ENCODE peak calls at places on chromosomes 12 and 14, in seven cellular contexts. Y is transverse colon, U is stomach, C is SK-N-SH, W is upper lobe of left lung, F is K562, B is sigmoid colon. E is an unnamed sample.

GRCh38 chr14:20434701-20435453 is 1.1 kb downstream of the KLHL33 start:
- DNase-seq in Y (peak), U (no peak), C (no peak), W (peak), F (no peak), B (peak), E (no peak)

GRCh38 chr12:21476949-21477348 is 24.5 kb downstream of the RECQL start:
- DNase-seq in Y (no peak), U (no peak), C (no peak), W (no peak), F (no peak), B (no peak), E (no peak)

GRCh38 chr14:99910337-99911268 is 117.4 kb downstream of the EML1 start:
- DNase-seq in Y (no peak), U (no peak), C (no peak), W (no peak), F (no peak), B (no peak), E (no peak)

GRCh38 chr12:6819069-6820030 is 2.3 kb upstream of the GPR162 start:
- DNase-seq in Y (no peak), U (no peak), C (no peak), W (no peak), F (no peak), B (no peak), E (no peak)

GRCh38 chr12:54357802-54358619 is 6.3 kb downstream of the GPR84 start:
- DNase-seq in Y (peak), U (no peak), C (no peak), W (no peak), F (peak), B (no peak), E (no peak)

GRCh38 chr14:78075033-78075432 is 95.1 kb upstream of the NRXN3 start:
- DNase-seq in Y (no peak), U (no peak), C (no peak), W (no peak), F (no peak), B (no peak), E (no peak)

GRCh38 chr12:75816892-75817291 is 214.7 kb downstream of the PHLDA1 start:
- DNase-seq in Y (no peak), U (no peak), C (no peak), W (no peak), F (no peak), B (no peak), E (no peak)

GRCh38 chr12:19154696-19155095 is 25.2 kb downstream of the PLEKHA5 start:
- DNase-seq in Y (no peak), U (no peak), C (peak), W (no peak), F (no peak), B (no peak), E (no peak)

GRCh38 chr14:104091927-104092771 is 6.6 kb downstream of the ASPG start:
- DNase-seq in Y (peak), U (no peak), C (peak), W (peak), F (no peak), B (no peak), E (no peak)

GRCh38 chr12:54257332-54257731 is 22.6 kb downstream of the CBX5 start:
- DNase-seq in Y (no peak), U (no peak), C (no peak), W (no peak), F (no peak), B (no peak), E (no peak)

GRCh38 chr14:95265106-95266094 is 54.3 kb downstream of the CLMN start:
- DNase-seq in Y (peak), U (peak), C (no peak), W (no peak), F (no peak), B (no peak), E (no peak)

GRCh38 chr12:100823988-100824387 is 29.4 kb downstream of the ANO4 start:
- DNase-seq in Y (no peak), U (no peak), C (no peak), W (no peak), F (no peak), B (no peak), E (no peak)

GRCh38 chr14:105093426-105094192 is 28.4 kb upstream of the GPR132 start:
- DNase-seq in Y (peak), U (peak), C (peak), W (peak), F (peak), B (peak), E (peak)

GRCh38 chr12:60271816-60272215 is 676.0 kb downstream of the SLC16A7 start:
- DNase-seq in Y (no peak), U (no peak), C (no peak), W (no peak), F (no peak), B (no peak), E (no peak)

GRCh38 chr14:102671410-102671809 is 79.0 kb downstream of the RCOR1 start:
- DNase-seq in Y (no peak), U (no peak), C (no peak), W (no peak), F (no peak), B (no peak), E (no peak)

GRCh38 chr14:106141242-106142220 is 615.1 kb downstream of the TMEM121 start:
- DNase-seq in Y (no peak), U (no peak), C (peak), W (no peak), F (peak), B (no peak), E (no peak)

GRCh38 chr14:50085570-50086315 is 30.6 kb downstream of the VCPKMT start:
- DNase-seq in Y (no peak), U (no peak), C (no peak), W (no peak), F (no peak), B (no peak), E (no peak)

GRCh38 chr12:104519190-104519857 is 62.6 kb downstream of the CHST11 start:
- DNase-seq in Y (no peak), U (no peak), C (no peak), W (no peak), F (no peak), B (no peak), E (no peak)

GRCh38 chr14:70188608-70189540 is at the start of gene SLC8A3:
- DNase-seq in Y (no peak), U (peak), C (peak), W (peak), F (no peak), B (no peak), E (no peak)

GRCh38 chr14:32939254-32940065 is 781 bp downstream of the NPAS3 start:
- DNase-seq in Y (peak), U (peak), C (peak), W (peak), F (no peak), B (peak), E (peak)

GRCh38 chr12:124904306-124905098 is 9.9 kb downstream of the UBC start:
- DNase-seq in Y (peak), U (peak), C (peak), W (no peak), F (peak), B (peak), E (peak)

GRCh38 chr14:59739794-59740193 is 130.8 kb downstream of the RTN1 start:
- DNase-seq in Y (no peak), U (no peak), C (no peak), W (no peak), F (no peak), B (no peak), E (no peak)

GRCh38 chr12:10392394-10392930 is 2.6 kb upstream of the KLRK1 start:
- DNase-seq in Y (peak), U (peak), C (no peak), W (no peak), F (peak), B (peak), E (peak)

GRCh38 chr14:85332401-85332800 is 197.5 kb upstream of the FLRT2 start:
- DNase-seq in Y (no peak), U (no peak), C (no peak), W (no peak), F (no peak), B (no peak), E (no peak)

GRCh38 chr12:9365296-9365695 is 157.1 kb upstream of the PZP start:
- DNase-seq in Y (no peak), U (no peak), C (no peak), W (no peak), F (no peak), B (no peak), E (no peak)

GRCh38 chr14:69931960-69932359 is 52.7 kb downstream of the SMOC1 start:
- DNase-seq in Y (no peak), U (no peak), C (no peak), W (no peak), F (no peak), B (no peak), E (no peak)

GRCh38 chr12:88399811-88400210 is 180.5 kb downstream of the KITLG start:
- DNase-seq in Y (no peak), U (no peak), C (no peak), W (no peak), F (no peak), B (no peak), E (no peak)

GRCh38 chr12:12823308-12823707 is 10.2 kb downstream of the DDX47 start:
- DNase-seq in Y (no peak), U (no peak), C (no peak), W (no peak), F (no peak), B (no peak), E (no peak)

GRCh38 chr12:67647547-67648305 is 819 bp upstream of the DYRK2 start:
- DNase-seq in Y (peak), U (peak), C (peak), W (peak), F (peak), B (peak), E (peak)

GRCh38 chr12:25994252-25994651 is 35.8 kb downstream of the RASSF8 start:
- DNase-seq in Y (no peak), U (no peak), C (no peak), W (no peak), F (no peak), B (no peak), E (no peak)

GRCh38 chr12:34401659-34402227 is 379.4 kb downstream of the ALG10 start:
- DNase-seq in Y (no peak), U (peak), C (peak), W (peak), F (peak), B (peak), E (peak)

GRCh38 chr12:29743801-29744200 is 39.9 kb downstream of the TMTC1 start:
- DNase-seq in Y (no peak), U (no peak), C (no peak), W (no peak), F (no peak), B (no peak), E (no peak)

GRCh38 chr14:76977793-76978730 is 50.4 kb downstream of the IRF2BPL start:
- DNase-seq in Y (peak), U (peak), C (peak), W (no peak), F (peak), B (peak), E (no peak)

GRCh38 chr14:105292810-105293711 is 7.7 kb downstream of the BRF1 start:
- DNase-seq in Y (no peak), U (no peak), C (peak), W (peak), F (no peak), B (no peak), E (no peak)

GRCh38 chr14:39467889-39468524 is 35.8 kb upstream of the FBXO33 start:
- DNase-seq in Y (no peak), U (no peak), C (no peak), W (no peak), F (no peak), B (no peak), E (no peak)

GRCh38 chr12:100375023-100375737 is 18.3 kb downstream of the SLC17A8 start:
- DNase-seq in Y (peak), U (peak), C (no peak), W (no peak), F (no peak), B (peak), E (no peak)

GRCh38 chr12:54409267-54409666 is 9.8 kb downstream of the ITGA5 start:
- DNase-seq in Y (no peak), U (no peak), C (no peak), W (no peak), F (no peak), B (peak), E (no peak)

DNA sequence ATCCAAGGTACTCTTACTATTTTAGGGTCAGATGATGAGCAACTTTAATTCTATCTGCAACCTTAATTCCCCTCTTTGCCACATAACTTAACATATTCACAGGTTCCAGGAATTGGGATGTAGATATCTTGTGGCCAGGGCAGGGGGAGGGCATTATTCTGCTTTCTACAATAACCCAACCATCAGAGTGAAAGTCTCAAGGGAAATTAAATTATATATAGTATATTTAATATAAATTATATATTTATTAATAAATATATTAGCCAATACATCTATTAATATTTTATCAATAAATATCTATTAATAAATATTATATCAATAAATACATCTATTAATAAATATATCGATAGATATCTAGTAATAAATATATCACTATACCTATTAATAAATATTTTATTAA is 11.7 kb upstream of the RAB21 start:
- DNase-seq in Y (no peak), U (no peak), C (no peak), W (no peak), F (no peak), B (no peak), E (no peak)
- TF ChIP-seq CTCF in Y (no peak), U (no peak), C (no peak), W (no peak), F (no peak), B (no peak), E (no peak)

GRCh38 chr12:121793836-121794531 is 496 bp upstream of the RHOF start:
- DNase-seq in Y (peak), U (peak), C (peak), W (peak), F (peak), B (peak), E (peak)
- TF ChIP-seq POLR2AphosphoS5 in Y (peak), U (peak), C (peak), W (peak), F (peak), B (peak), E (peak)

GRCh38 chr14:57530571-57530970 is 36.9 kb upstream of the CCDC198 start:
- DNase-seq in Y (no peak), U (no peak), C (no peak), W (no peak), F (no peak), B (no peak), E (no peak)

GRCh38 chr14:57526942-57527341 is 33.3 kb upstream of the CCDC198 start:
- DNase-seq in Y (no peak), U (no peak), C (no peak), W (no peak), F (no peak), B (no peak), E (no peak)
- TF ChIP-seq CTCF in Y (no peak), U (no peak), C (no peak), W (no peak), F (no peak), B (no peak), E (no peak)

DNA sequence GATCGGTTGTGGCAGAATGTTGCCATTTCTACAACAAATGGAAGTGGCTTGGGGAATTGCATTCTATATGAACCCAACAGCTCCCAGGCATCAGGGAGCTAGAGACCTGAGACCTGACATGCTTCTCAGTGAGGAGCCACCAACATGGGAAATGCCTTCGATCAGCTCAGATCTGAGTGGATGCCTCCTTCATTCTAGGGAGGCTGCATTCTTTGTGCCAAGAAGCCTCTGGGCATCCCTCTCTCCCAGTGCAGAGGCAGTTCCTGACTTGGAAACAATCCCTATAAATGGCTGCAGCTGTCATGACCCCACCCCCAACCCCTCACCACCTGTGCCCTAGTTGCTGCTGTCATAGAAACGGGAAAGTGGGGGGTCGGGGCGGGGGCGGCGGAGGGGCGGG is 196.3 kb downstream of the PPM1H start:
- DNase-seq in Y (no peak), U (no peak), C (no peak), W (no peak), F (no peak), B (no peak), E (no peak)
- TF ChIP-seq POLR2AphosphoS5 in Y (no peak), U (no peak), C (no peak), W (no peak), F (no peak), B (no peak), E (no peak)

DNA sequence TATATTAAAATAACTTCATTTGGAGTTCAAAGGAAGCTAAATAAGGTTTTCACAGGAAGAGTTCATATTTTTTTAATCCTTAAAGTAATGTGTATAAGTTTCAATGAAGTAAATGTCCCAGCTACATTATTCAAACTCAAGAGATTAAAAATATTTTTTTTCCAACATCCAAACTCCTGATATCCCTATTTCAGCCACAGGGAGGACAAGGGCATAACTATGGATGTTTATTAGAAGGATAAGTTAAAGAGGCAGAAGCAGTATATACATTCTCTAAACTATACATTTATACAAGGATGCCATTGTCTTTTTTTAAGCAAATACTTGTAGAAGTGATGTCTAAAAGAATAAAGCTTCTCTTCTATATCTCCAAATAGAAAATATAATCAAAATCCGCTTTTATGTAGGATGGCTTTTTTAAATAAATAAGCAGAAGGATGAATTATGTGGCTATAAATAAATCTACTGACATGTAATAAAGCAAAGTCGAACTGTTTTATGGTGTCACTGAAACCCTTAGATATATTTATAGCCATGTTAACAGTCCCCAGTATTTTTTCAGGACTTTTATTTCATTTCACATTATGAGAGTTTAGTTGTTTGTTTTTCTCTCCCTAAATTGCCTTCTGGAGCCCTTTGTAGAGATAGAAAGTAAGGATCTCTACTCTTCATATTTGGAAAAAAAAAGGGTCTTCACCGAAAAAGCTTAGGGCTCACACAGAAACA is 936.5 kb downstream of the DIO2 start:
- DNase-seq in Y (no peak), U (no peak), C (no peak), W (no peak), F (no peak), B (no peak), E (no peak)
- TF ChIP-seq CTCF in Y (no peak), U (no peak), C (peak), W (no peak), F (no peak), B (peak), E (no peak)

GRCh38 chr14:74841230-74842207 is 34.4 kb downstream of the PROX2 start:
- DNase-seq in Y (no peak), U (no peak), C (no peak), W (no peak), F (no peak), B (no peak), E (no peak)
- TF ChIP-seq POLR2AphosphoS5 in Y (no peak), U (no peak), C (no peak), W (no peak), F (no peak), B (no peak), E (no peak)

GRCh38 chr12:116736962-116737773 is 701 bp downstream of the SPRING1 start:
- DNase-seq in Y (peak), U (peak), C (peak), W (peak), F (peak), B (no peak), E (no peak)

GRCh38 chr12:116739381-116739887 is 1.3 kb downstream of the RNFT2 start:
- DNase-seq in Y (no peak), U (no peak), C (no peak), W (no peak), F (no peak), B (no peak), E (no peak)

GRCh38 chr12:116735951-116736599 is 1.8 kb downstream of the SPRING1 start:
- DNase-seq in Y (peak), U (peak), C (no peak), W (no peak), F (no peak), B (no peak), E (no peak)

GRCh38 chr12:116735084-116735483 is 2.8 kb downstream of the SPRING1 start:
- DNase-seq in Y (no peak), U (no peak), C (no peak), W (no peak), F (no peak), B (no peak), E (no peak)

GRCh38 chr12:116737774-116738657 is at the start of the genes RNFT2 and SPRING1:
- DNase-seq in Y (peak), U (peak), C (peak), W (peak), F (peak), B (peak), E (peak)
- TF ChIP-seq CTCF in Y (peak), U (no peak), C (peak), W (peak), F (no peak), B (no peak), E (no peak)

GRCh38 chr12:115943630-115944391 is 333.7 kb downstream of the MED13L start:
- DNase-seq in Y (no peak), U (no peak), C (no peak), W (no peak), F (no peak), B (no peak), E (no peak)
- TF ChIP-seq POLR2AphosphoS5 in Y (no peak), U (no peak), C (no peak), W (peak), F (no peak), B (no peak), E (peak)

DNA sequence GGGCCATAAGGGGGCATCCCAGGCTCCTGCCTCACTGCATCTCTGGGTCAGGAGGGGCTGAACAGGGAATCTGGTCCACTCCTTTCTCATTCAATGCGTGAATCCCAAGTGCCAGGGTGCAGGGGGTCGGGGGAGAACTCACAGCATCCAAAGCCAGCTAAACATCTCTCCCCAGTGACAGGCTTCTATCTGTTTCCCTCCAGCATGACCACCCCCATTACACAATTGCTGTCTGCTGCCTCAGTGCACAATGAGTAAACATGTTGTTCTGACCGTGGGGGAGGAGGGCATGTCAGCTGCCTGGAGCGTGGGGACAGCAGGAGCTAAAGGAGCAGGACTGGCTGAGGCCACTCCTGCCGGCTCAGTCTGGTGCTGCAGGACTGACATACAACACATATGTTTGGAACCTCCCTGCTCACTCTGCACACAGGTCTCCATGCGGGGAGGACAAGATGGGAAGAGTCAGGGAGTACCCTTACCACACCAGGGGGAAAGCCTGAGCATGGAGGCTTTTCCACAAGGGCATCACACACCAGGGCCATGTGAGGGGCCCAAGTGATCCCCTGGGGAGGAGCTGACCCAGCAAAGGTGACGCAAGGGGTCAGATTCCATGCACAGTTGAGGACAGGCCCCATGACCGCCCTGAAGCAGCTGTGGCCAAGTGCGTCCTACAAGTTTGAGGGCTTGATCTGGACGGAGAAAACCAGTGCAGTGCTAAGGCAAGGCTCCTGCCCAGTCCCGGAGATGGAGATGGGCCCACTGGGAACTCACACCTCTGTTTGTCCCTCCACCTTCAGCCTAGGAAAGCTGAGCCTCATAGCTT is 1.4 kb downstream of the TNS2 start:
- DNase-seq in Y (peak), U (peak), C (no peak), W (no peak), F (peak), B (peak), E (no peak)
- TF ChIP-seq CTCF in Y (peak), U (peak), C (no peak), W (peak), F (no peak), B (peak), E (peak)

E was measured in breast epithelium.